ENCODE peak calls at places on chromosomes 6 and 20, in six cellular contexts. C, V, H, S, L and Y are unnamed samples. For H3K9me3, the result is how much of the 10 kb centered on the place peaks cover.

GRCh38 chr6:119603501-119603900 is 253.9 kb upstream of the MAN1A1 start:
- DNase-seq in C (no peak), V (no peak), H (peak), S (no peak), L (no peak), Y (no peak)

GRCh38 chr20:42340358-42340757 is 722.2 kb upstream of the CHD6 start:
- DNase-seq in C (no peak), V (no peak), H (no peak), S (no peak), L (no peak), Y (peak)

GRCh38 chr20:24965065-24965919 is 16.2 kb downstream of the CST7 start:
- DNase-seq in C (no peak), V (no peak), H (no peak), S (no peak), L (no peak), Y (no peak)

GRCh38 chr20:11675920-11676617 is 241.6 kb upstream of the BTBD3 start:
- DNase-seq in C (no peak), V (no peak), H (no peak), S (no peak), L (no peak), Y (no peak)

GRCh38 chr6:111487656-111488055 is 4.6 kb upstream of the REV3L start:
- DNase-seq in C (no peak), V (no peak), H (no peak), S (no peak), L (no peak), Y (no peak)

GRCh38 chr20:59349277-59349676 is 48.9 kb downstream of the EDN3 start:
- DNase-seq in C (no peak), V (no peak), H (no peak), S (no peak), L (no peak), Y (no peak)

GRCh38 chr6:139029470-139030210 is 1.1 kb downstream of the ABRACL start:
- DNase-seq in C (peak), V (peak), H (peak), S (peak), L (peak), Y (peak)

GRCh38 chr20:48661575-48662473 is 166.0 kb downstream of the PREX1 start:
- DNase-seq in C (no peak), V (no peak), H (no peak), S (no peak), L (no peak), Y (no peak)

GRCh38 chr20:32521780-32522524 is 63.2 kb downstream of the NOL4L start:
- DNase-seq in C (peak), V (peak), H (peak), S (peak), L (peak), Y (peak)

GRCh38 chr6:44265843-44266233 is 487 bp upstream of the NFKBIE start:
- DNase-seq in C (no peak), V (no peak), H (peak), S (no peak), L (no peak), Y (no peak)

GRCh38 chr6:152723398-152723797 is 25.7 kb downstream of the MYCT1 start:
- DNase-seq in C (no peak), V (no peak), H (no peak), S (no peak), L (no peak), Y (no peak)

GRCh38 chr6:87945181-87945580 is 102.5 kb upstream of the SPACA1 start:
- DNase-seq in C (no peak), V (no peak), H (no peak), S (no peak), L (no peak), Y (no peak)

GRCh38 chr20:36320898-36321695 is 15.0 kb downstream of the DLGAP4 start:
- DNase-seq in C (no peak), V (no peak), H (peak), S (no peak), L (no peak), Y (no peak)

GRCh38 chr6:126721581-126722145 is 381.7 kb downstream of the CENPW start:
- DNase-seq in C (no peak), V (no peak), H (no peak), S (no peak), L (no peak), Y (no peak)

GRCh38 chr6:120354452-120355098 is 979.7 kb downstream of the TBC1D32 start:
- DNase-seq in C (no peak), V (no peak), H (no peak), S (no peak), L (no peak), Y (no peak)

GRCh38 chr20:37903317-37904007 is 535 bp downstream of the VSTM2L start:
- DNase-seq in C (no peak), V (no peak), H (no peak), S (peak), L (no peak), Y (no peak)

GRCh38 chr6:36912583-36912982 is 26.8 kb downstream of the C6orf89 start:
- DNase-seq in C (no peak), V (no peak), H (no peak), S (no peak), L (no peak), Y (no peak)

GRCh38 chr6:78598966-78599365 is 268.4 kb upstream of the IRAK1BP1 start:
- DNase-seq in C (peak), V (no peak), H (no peak), S (peak), L (peak), Y (no peak)

GRCh38 chr20:16758459-16759160 is 10.5 kb downstream of the OTOR start:
- DNase-seq in C (no peak), V (no peak), H (no peak), S (no peak), L (no peak), Y (no peak)

GRCh38 chr6:108862479-108863191 is 14.4 kb downstream of the ARMC2 start:
- DNase-seq in C (no peak), V (no peak), H (no peak), S (no peak), L (no peak), Y (peak)

GRCh38 chr6:134061440-134061839 is 9.0 kb upstream of the SLC2A12 start:
- DNase-seq in C (no peak), V (no peak), H (no peak), S (no peak), L (no peak), Y (peak)

GRCh38 chr20:1973921-1974440 is 19.9 kb downstream of the PDYN start:
- DNase-seq in C (no peak), V (no peak), H (no peak), S (no peak), L (no peak), Y (no peak)

GRCh38 chr20:47113362-47114118 is 218.9 kb downstream of the EYA2 start:
- DNase-seq in C (no peak), V (no peak), H (no peak), S (no peak), L (no peak), Y (no peak)

GRCh38 chr6:51841656-51842055 is 245.8 kb downstream of the PKHD1 start:
- DNase-seq in C (no peak), V (no peak), H (no peak), S (no peak), L (no peak), Y (no peak)

GRCh38 chr6:108242721-108243120 is 18.1 kb downstream of the SNX3 start:
- DNase-seq in C (no peak), V (no peak), H (no peak), S (no peak), L (no peak), Y (no peak)

GRCh38 chr6:11160199-11160598 is 48.7 kb upstream of the ERVFRD-1 start:
- DNase-seq in C (no peak), V (no peak), H (no peak), S (no peak), L (no peak), Y (no peak)

GRCh38 chr6:127471379-127472255 is 12.4 kb upstream of the KIAA0408 start:
- DNase-seq in C (no peak), V (no peak), H (no peak), S (no peak), L (no peak), Y (no peak)

GRCh38 chr6:158060447-158061360 is 79.0 kb downstream of the SYNJ2 start:
- DNase-seq in C (peak), V (peak), H (peak), S (peak), L (peak), Y (peak)

GRCh38 chr6:42279144-42279781 is 61.6 kb upstream of the MRPS10 start:
- DNase-seq in C (no peak), V (peak), H (no peak), S (peak), L (peak), Y (no peak)

GRCh38 chr6:138656278-138656803 is 117.2 kb upstream of the CCDC28A start:
- DNase-seq in C (no peak), V (no peak), H (no peak), S (no peak), L (no peak), Y (no peak)

GRCh38 chr6:159640722-159641482 is 52.1 kb downstream of the SOD2 start:
- DNase-seq in C (no peak), V (no peak), H (no peak), S (no peak), L (no peak), Y (no peak)

GRCh38 chr6:167738386-167738785 is 88.3 kb upstream of the AFDN start:
- DNase-seq in C (no peak), V (no peak), H (no peak), S (no peak), L (no peak), Y (no peak)
- H3K9me3 ChIP-seq in C (under half), V (under half), H (under half), S (under half), L (under half), Y (under half)

GRCh38 chr6:345747-346388 is 45.7 kb upstream of the IRF4 start:
- DNase-seq in C (no peak), V (no peak), H (no peak), S (no peak), L (peak), Y (no peak)

GRCh38 chr6:347951-348859 is 43.3 kb upstream of the IRF4 start:
- DNase-seq in C (no peak), V (no peak), H (no peak), S (no peak), L (no peak), Y (peak)

GRCh38 chr6:348860-349396 is 42.6 kb upstream of the IRF4 start:
- DNase-seq in C (no peak), V (no peak), H (no peak), S (no peak), L (no peak), Y (no peak)

GRCh38 chr6:346389-347030 is 45.0 kb upstream of the IRF4 start:
- DNase-seq in C (no peak), V (no peak), H (no peak), S (no peak), L (peak), Y (no peak)

GRCh38 chr6:347232-347631 is 44.3 kb upstream of the IRF4 start:
- DNase-seq in C (no peak), V (no peak), H (no peak), S (no peak), L (no peak), Y (no peak)
- H3K9me3 ChIP-seq in C (under half), V (under half), H (under half), S (under half), L (under half), Y (under half)

GRCh38 chr6:85037221-85037620 is 272.8 kb upstream of the TBX18 start:
- DNase-seq in C (no peak), V (no peak), H (no peak), S (no peak), L (no peak), Y (no peak)

GRCh38 chr6:85035769-85036168 is 271.4 kb upstream of the TBX18 start:
- DNase-seq in C (no peak), V (no peak), H (no peak), S (no peak), L (no peak), Y (no peak)

GRCh38 chr6:85033547-85033946 is 269.1 kb upstream of the TBX18 start:
- DNase-seq in C (no peak), V (no peak), H (no peak), S (no peak), L (no peak), Y (no peak)
- H3K9me3 ChIP-seq in C (under half), V (under half), H (under half), S (under half), L (under half), Y (under half)

GRCh38 chr6:168793649-168794048 is 352.7 kb downstream of the SMOC2 start:
- DNase-seq in C (no peak), V (no peak), H (no peak), S (no peak), L (no peak), Y (no peak)
- H3K9me3 ChIP-seq in C (under half), V (under half), H (under half), S (under half), L (under half), Y (under half)

GRCh38 chr20:31475032-31475431 is at the start of the genes DEFB124 and REM1:
- DNase-seq in C (no peak), V (peak), H (no peak), S (no peak), L (peak), Y (peak)
- H3K9me3 ChIP-seq in C (under half), V (under half), H (under half), S (under half), L (under half), Y (under half)

GRCh38 chr20:55882922-55883321 is 122.4 kb downstream of the CBLN4 start:
- DNase-seq in C (no peak), V (no peak), H (no peak), S (no peak), L (no peak), Y (no peak)

GRCh38 chr20:55882286-55882685 is 123.0 kb downstream of the CBLN4 start:
- DNase-seq in C (no peak), V (no peak), H (no peak), S (no peak), L (no peak), Y (no peak)

GRCh38 chr20:55880361-55880760 is 125.0 kb downstream of the CBLN4 start:
- DNase-seq in C (no peak), V (no peak), H (no peak), S (no peak), L (no peak), Y (no peak)

GRCh38 chr20:55881204-55881603 is 124.1 kb downstream of the CBLN4 start:
- DNase-seq in C (no peak), V (no peak), H (no peak), S (no peak), L (no peak), Y (no peak)
- H3K9me3 ChIP-seq in C (under half), V (under half), H (under half), S (under half), L (under half), Y (under half)